ENCODE peak calls at places on chromosomes 5 and 9, in five cellular contexts. B is GM12878, M is A549, V is HepG2, R is K562. F is an unnamed sample.

GRCh38 chr5:78534148-78535009 is 114.2 kb downstream of the LHFPL2 start:
- DNase-seq in R (peak; percentile 15), M (no peak), V (no peak), B (no peak), F (peak; percentile 20)

GRCh38 chr5:119063579-119064379 is 7.1 kb upstream of the DMXL1 start:
- DNase-seq in R (peak; percentile 18), B (no peak), M (no peak), V (peak; percentile 63), F (no peak)

GRCh38 chr5:115948013-115948605 is 14.2 kb upstream of the LVRN start:
- DNase-seq in R (no peak), V (no peak), M (no peak), B (no peak), F (no peak)

GRCh38 chr5:38447786-38448185 is 108.7 kb downstream of the LIFR start:
- DNase-seq in M (no peak), B (no peak), V (no peak), R (no peak), F (no peak)

GRCh38 chr5:41346609-41347008 is 133.3 kb upstream of the C6 start:
- DNase-seq in B (no peak), R (no peak), V (no peak), M (no peak), F (no peak)

GRCh38 chr5:133285583-133286021 is 233.8 kb downstream of the HSPA4 start:
- DNase-seq in R (no peak), B (no peak), M (peak; percentile 46), V (no peak), F (no peak)

GRCh38 chr9:98726735-98727134 is 18.0 kb upstream of the GABBR2 start:
- DNase-seq in V (no peak), R (no peak), B (no peak), M (no peak), F (peak; percentile 17)

GRCh38 chr5:56786346-56786745 is 29.0 kb upstream of the MAP3K1 start:
- DNase-seq in R (no peak), B (no peak), M (no peak), V (no peak), F (no peak)

GRCh38 chr5:169094586-169095409 is 206.1 kb downstream of the SLIT3 start:
- DNase-seq in M (no peak), B (no peak), V (no peak), R (no peak), F (no peak)

GRCh38 chr5:144549580-144549979 is 378.9 kb downstream of the KCTD16 start:
- DNase-seq in V (no peak), M (no peak), B (no peak), R (no peak), F (no peak)

GRCh38 chr9:114619205-114619758 is 8.2 kb downstream of the TMEM268 start:
- DNase-seq in M (no peak), R (no peak), B (no peak), V (no peak), F (no peak)

GRCh38 chr5:43045236-43045635 is 5.1 kb upstream of the ANXA2R start:
- DNase-seq in B (no peak), M (no peak), R (no peak), V (no peak), F (peak; percentile 62)

GRCh38 chr5:115366223-115366622 is 69.8 kb upstream of the CCDC112 start:
- DNase-seq in B (no peak), M (peak; percentile 56), R (no peak), V (no peak), F (no peak)

GRCh38 chr5:178797101-178797521 is 62.6 kb upstream of the ZNF354B start:
- DNase-seq in B (no peak), R (no peak), M (no peak), V (no peak), F (no peak)

GRCh38 chr5:96067902-96068614 is 106.4 kb upstream of the ELL2 start:
- DNase-seq in R (no peak), M (peak; percentile 36), V (no peak), B (no peak), F (no peak)

GRCh38 chr9:119559986-119560385 is 190.8 kb upstream of the BRINP1 start:
- DNase-seq in M (no peak), B (no peak), R (no peak), V (no peak), F (no peak)

GRCh38 chr9:112048924-112049785 is 125.9 kb downstream of the SUSD1 start:
- DNase-seq in B (no peak), R (no peak), M (no peak), V (no peak), F (no peak)

GRCh38 chr5:107580902-107581823 is 89.6 kb downstream of the EFNA5 start:
- DNase-seq in V (no peak), M (no peak), B (no peak), R (no peak), F (no peak)

GRCh38 chr9:128152133-128152780 is 3.0 kb downstream of the LCN2 start:
- DNase-seq in R (peak; percentile 19), B (no peak), M (no peak), V (no peak), F (no peak)

DNA sequence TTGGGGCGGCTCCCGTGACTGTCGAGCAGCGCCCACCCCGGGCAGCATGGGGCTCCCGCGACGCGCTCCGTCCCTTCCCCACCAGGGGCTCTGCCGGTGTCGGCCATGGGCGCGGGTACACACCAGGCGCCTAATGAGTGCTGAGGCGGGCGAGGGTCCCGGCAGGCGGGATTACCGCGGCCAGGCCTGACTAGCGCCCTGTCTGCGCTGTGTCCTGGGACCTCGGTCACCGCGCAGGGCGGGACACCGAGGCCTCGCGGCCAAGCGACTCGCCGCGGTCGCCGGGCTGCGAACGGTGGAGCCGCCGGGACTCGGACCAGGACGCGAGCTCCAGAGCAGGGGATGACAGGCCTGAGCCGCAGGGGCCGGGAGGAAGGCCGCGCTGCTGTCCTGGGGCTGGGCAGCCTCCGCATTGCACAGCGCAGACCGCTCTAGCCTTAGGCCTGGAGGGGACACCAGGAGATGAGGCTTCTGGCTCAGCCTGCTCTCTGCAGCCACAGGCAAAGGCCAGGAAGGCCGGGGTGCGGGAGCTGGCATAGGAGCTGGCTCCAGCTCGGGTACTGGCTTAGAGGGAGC is 14.1 kb downstream of the LCN10 start:
- DNase-seq in M (no peak), R (peak; percentile 76), B (no peak), V (no peak), F (peak; percentile 70)
- H3K27ac ChIP-seq in M (peak overlapping the region; percentile 100), R (peak overlapping the region; percentile 97), B (peak overlapping the region; percentile 42), V (peak overlapping the region; percentile 59), F (no peak overlapping the region)

GRCh38 chr9:5553211-5553610 is 42.9 kb downstream of the PDCD1LG2 start:
- DNase-seq in V (no peak), B (no peak), M (no peak), R (no peak), F (no peak)

GRCh38 chr9:5552301-5552700 is 42.0 kb downstream of the PDCD1LG2 start:
- DNase-seq in M (no peak), V (no peak), R (no peak), B (no peak), F (no peak)

GRCh38 chr9:5551771-5552170 is 41.4 kb downstream of the PDCD1LG2 start:
- DNase-seq in V (no peak), M (no peak), R (no peak), B (no peak), F (no peak)

GRCh38 chr9:5551368-5551767 is 41.0 kb downstream of the PDCD1LG2 start:
- DNase-seq in R (no peak), V (no peak), M (no peak), B (no peak), F (no peak)

DNA sequence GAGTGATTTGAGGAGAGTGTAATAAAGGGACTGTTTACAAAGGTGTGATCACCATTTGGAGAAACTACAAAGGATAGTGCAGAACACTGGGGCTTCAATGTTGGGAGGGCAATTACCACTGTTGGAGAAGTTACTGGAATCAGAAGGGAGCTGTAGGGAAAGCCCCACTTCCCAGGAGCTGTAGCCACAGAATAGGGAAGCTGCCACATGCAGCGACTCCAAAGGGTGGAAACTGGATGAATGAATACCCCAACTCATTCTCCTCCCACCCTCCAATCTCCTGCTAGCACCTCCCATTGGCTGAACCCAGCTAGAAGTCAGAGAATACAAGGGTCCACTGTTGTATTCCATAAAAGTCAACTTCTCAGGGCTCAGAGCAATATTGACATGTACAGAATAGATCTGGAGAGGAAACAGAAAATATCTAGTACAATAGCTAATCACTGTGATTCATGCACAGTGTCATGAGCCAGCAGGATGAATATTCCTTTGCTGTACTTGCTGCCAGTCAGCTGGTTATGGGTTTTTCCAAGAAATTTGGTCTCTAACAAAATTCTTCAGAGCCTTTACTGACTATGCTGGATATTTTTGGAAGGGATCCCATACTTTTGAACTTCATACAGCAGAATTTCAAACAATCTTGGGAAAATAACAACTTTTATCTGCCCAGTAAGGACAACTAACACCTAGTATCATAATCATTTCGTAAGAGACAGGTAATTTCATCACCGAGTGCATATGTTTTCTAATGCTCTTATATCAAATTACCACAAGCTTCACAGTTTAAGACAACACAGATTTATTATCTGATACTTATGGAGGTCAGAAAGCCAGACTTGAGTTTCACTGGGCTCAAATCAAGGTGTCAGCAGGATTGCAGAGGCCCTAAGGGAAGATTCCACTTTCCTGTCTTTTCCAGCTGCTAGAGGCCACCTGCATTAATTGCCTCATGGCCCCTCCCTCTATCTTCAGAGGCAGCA is 39.6 kb downstream of the PDCD1LG2 start:
- DNase-seq in V (no peak), M (no peak), R (no peak), B (no peak), F (no peak)
- TF ChIP-seq JUNB in V (no peak), M (no peak), R (no peak), B (no peak), F (no peak)

DNA sequence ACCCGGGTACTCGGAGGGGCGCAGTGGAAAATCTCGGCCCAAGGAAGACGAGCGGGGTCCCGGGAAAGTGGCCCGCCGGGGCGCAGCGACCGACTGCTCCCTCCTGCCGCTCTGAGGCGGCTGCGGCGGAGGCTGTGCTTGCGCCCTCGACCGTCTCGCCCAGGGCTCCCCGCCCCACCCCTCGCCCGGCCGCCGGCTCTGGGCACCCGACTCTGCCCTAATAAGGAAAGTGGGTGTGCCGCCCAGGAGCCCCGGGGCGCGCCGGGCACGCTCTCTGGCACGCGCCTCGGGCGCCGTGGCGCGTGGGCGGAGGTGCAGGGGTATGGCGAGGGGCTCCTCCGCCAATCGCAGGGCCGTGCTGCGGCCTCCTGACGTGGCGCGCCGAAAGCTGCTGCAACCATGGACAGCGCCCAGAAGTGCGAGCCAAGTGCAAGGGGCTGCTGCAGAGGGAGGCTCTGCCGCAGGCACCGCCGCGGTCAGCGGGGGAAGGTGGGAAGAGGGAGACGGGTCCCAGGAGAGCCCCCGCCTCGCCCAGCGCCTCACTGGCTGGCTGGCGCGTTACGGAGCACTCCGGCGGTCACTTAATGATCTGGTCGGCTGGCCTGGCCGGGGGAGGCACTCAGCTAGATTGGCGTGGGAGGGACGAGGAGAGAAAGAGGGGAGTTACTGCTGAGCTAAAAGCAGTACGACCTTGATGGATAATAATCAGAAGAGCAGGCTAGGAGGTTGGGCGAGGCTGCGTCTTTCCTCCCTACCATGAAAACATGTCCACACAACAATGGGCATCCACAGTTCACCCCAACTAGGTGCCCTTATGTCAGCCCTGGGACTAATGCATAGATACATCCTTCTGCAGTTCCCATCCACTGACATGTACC is at the start of gene PRUNE2:
- DNase-seq in M (no peak), V (no peak), R (peak; percentile 8), B (no peak), F (peak; percentile 96)
- H3K27ac ChIP-seq in M (no peak within 1 kb of the TSS), V (no peak within 1 kb of the TSS), R (no peak within 1 kb of the TSS), B (no peak within 1 kb of the TSS), F (no peak within 1 kb of the TSS)

GRCh38 chr5:125595095-125595494 is 828.1 kb upstream of the GRAMD2B start:
- DNase-seq in V (no peak), R (no peak), M (no peak), B (no peak), F (no peak)
- TF ChIP-seq JUNB in V (no peak), R (no peak), M (no peak), B (no peak), F (no peak)

GRCh38 chr9:132908635-132909034 is 29.9 kb downstream of the SPACA9 start:
- DNase-seq in M (no peak), R (no peak), B (no peak), V (no peak), F (no peak)
- H3K27ac ChIP-seq in M (no peak overlapping the region), R (no peak overlapping the region), B (no peak overlapping the region), V (no peak overlapping the region), F (no peak overlapping the region)